ENCODE peak calls at places on chromosomes 6 and 20, in ten cellular contexts. S is left ventricle myocardium inferior, B is prostate gland, Q is neural crest cell, F is PC-9, L is BE2C, I is GM10248, J is SK-N-SH, G is GM20000, M is type B pancreatic cell. C is an unnamed sample.

GRCh38 chr6:33744895-33745546 is 1.7 kb downstream of the IP6K3 start:
- DNase-seq in S (no peak), B (peak; percentile 90), Q (no peak), F (no peak), L (no peak), I (no peak), J (no peak), G (no peak), M (no peak), C (no peak)

GRCh38 chr6:124389127-124389526 is 573.1 kb upstream of the RNF217 start:
- DNase-seq in S (no peak), B (no peak), Q (no peak), F (no peak), L (no peak), I (no peak), J (no peak), G (no peak), M (no peak), C (no peak)

GRCh38 chr6:33958208-33958862 is 154.5 kb upstream of the MLN start:
- DNase-seq in S (no peak), B (no peak), Q (no peak), F (no peak), L (peak; percentile 58), I (no peak), J (peak; percentile 56), G (no peak), M (no peak), C (no peak)

GRCh38 chr6:134480593-134480992 is 162.7 kb upstream of the SGK1 start:
- DNase-seq in S (no peak), B (peak; percentile 56), Q (no peak), F (no peak), L (no peak), I (no peak), J (no peak), G (no peak), M (no peak), C (no peak)

GRCh38 chr20:64112691-64113443 is 5.5 kb upstream of the NPBWR2 start:
- DNase-seq in S (peak; percentile 4), B (no peak), Q (no peak), F (no peak), L (no peak), I (no peak), J (peak; percentile 16), G (no peak), M (no peak), C (peak; percentile 28)

GRCh38 chr6:7587631-7588100 is 2.3 kb upstream of the SNRNP48 start:
- DNase-seq in S (no peak), B (no peak), Q (no peak), F (no peak), L (no peak), I (no peak), J (no peak), G (no peak), M (no peak), C (no peak)

GRCh38 chr6:150894935-150895686 is 29.6 kb downstream of the MTHFD1L start:
- DNase-seq in S (no peak), B (no peak), Q (no peak), F (peak; percentile 47), L (peak; percentile 76), I (peak; percentile 45), J (peak; percentile 78), G (peak; percentile 38), M (no peak), C (no peak)

GRCh38 chr20:24693466-24694156 is 224.2 kb downstream of the SYNDIG1 start:
- DNase-seq in S (no peak), B (no peak), Q (no peak), F (no peak), L (no peak), I (no peak), J (peak; percentile 8), G (no peak), M (peak; percentile 51), C (no peak)

GRCh38 chr6:78243519-78243918 is 590.7 kb downstream of the MEI4 start:
- DNase-seq in S (no peak), B (no peak), Q (no peak), F (peak; percentile 5), L (peak; percentile 58), I (no peak), J (peak; percentile 1), G (no peak), M (no peak), C (no peak)

GRCh38 chr6:5730586-5731263 is 276.0 kb downstream of the NRN1 start:
- DNase-seq in S (no peak), B (no peak), Q (no peak), F (no peak), L (no peak), I (no peak), J (no peak), G (no peak), M (no peak), C (no peak)

GRCh38 chr6:159378361-159378760 is 209.2 kb downstream of the FNDC1 start:
- DNase-seq in S (no peak), B (no peak), Q (no peak), F (no peak), L (no peak), I (no peak), J (no peak), G (no peak), M (no peak), C (no peak)

GRCh38 chr6:82611751-82612150 is 248.1 kb downstream of the TPBG start:
- DNase-seq in S (no peak), B (no peak), Q (no peak), F (no peak), L (no peak), I (no peak), J (no peak), G (no peak), M (no peak), C (no peak)

GRCh38 chr6:82614518-82614917 is 250.9 kb downstream of the TPBG start:
- DNase-seq in S (no peak), B (no peak), Q (no peak), F (no peak), L (no peak), I (no peak), J (no peak), G (no peak), M (no peak), C (no peak)

GRCh38 chr6:82608777-82609176 is 245.2 kb downstream of the TPBG start:
- DNase-seq in S (no peak), B (no peak), Q (no peak), F (no peak), L (no peak), I (no peak), J (no peak), G (no peak), M (no peak), C (no peak)

GRCh38 chr6:82616386-82617028 is 252.9 kb downstream of the TPBG start:
- DNase-seq in S (no peak), B (no peak), Q (no peak), F (no peak), L (no peak), I (no peak), J (no peak), G (no peak), M (no peak), C (no peak)

GRCh38 chr6:82612475-82612874 is 248.9 kb downstream of the TPBG start:
- DNase-seq in S (no peak), B (no peak), Q (no peak), F (no peak), L (no peak), I (no peak), J (no peak), G (no peak), M (no peak), C (no peak)
- TF ChIP-seq CTCF in S (no peak), B (no peak), Q (no peak), F (no peak), L (no peak), I (no peak), J (no peak), G (no peak), M (no peak), C (no peak)

GRCh38 chr20:15742627-15743026 is 830.6 kb downstream of the KIF16B start:
- DNase-seq in S (no peak), B (no peak), Q (no peak), F (no peak), L (no peak), I (no peak), J (no peak), G (no peak), M (no peak), C (no peak)
- TF ChIP-seq CTCF in S (no peak), B (no peak), Q (no peak), F (no peak), L (no peak), I (no peak), J (no peak), G (no peak), M (no peak), C (no peak)

GRCh38 chr20:33076662-33077398 is 2.6 kb upstream of the BPIFB4 start:
- DNase-seq in S (no peak), B (no peak), Q (no peak), F (no peak), L (no peak), I (no peak), J (no peak), G (no peak), M (no peak), C (no peak)
- TF ChIP-seq CTCF in S (peak; percentile 37), B (peak; percentile 39), Q (peak; percentile 43), F (peak; percentile 59), L (no peak), I (peak; percentile 4), J (peak; percentile 36), G (peak; percentile 5), M (no peak), C (no peak)

GRCh38 chr6:31114970-31115849 is 610 bp downstream of the PSORS1C1 start:
- DNase-seq in S (no peak), B (peak; percentile 43), Q (no peak), F (peak; percentile 56), L (no peak), I (no peak), J (no peak), G (no peak), M (no peak), C (no peak)
- TF ChIP-seq CTCF in S (peak; percentile 34), B (no peak), Q (no peak), F (peak; percentile 55), L (no peak), I (no peak), J (peak; percentile 61), G (no peak), M (no peak), C (no peak)

GRCh38 chr6:140669321-140669720 is 1294.9 kb upstream of the CITED2 start:
- DNase-seq in S (no peak), B (no peak), Q (no peak), F (no peak), L (no peak), I (no peak), J (no peak), G (no peak), M (no peak), C (no peak)

GRCh38 chr6:140670013-140670412 is 1295.6 kb upstream of the CITED2 start:
- DNase-seq in S (no peak), B (no peak), Q (no peak), F (no peak), L (no peak), I (no peak), J (no peak), G (no peak), M (no peak), C (no peak)

DNA sequence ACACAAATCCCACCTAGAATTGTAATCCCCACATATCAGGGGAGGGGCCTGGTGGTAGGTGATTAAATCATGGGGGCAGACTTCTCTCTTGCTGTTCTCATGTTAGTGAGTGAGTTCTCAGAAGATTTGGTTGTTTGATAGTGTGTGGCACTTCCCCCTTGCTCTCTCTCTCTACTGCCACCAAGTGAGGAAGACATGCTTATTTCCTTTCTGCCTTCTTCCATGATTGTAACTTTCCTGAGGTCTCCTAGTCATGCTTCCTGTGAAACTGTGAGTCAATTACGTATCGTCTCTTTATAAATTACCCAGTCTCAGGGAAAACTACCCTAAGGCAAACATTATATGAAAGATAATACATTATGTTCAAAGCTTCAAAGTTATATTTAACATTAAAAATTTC is 1297.5 kb upstream of the CITED2 start:
- DNase-seq in S (no peak), B (no peak), Q (no peak), F (no peak), L (no peak), I (no peak), J (no peak), G (no peak), M (no peak), C (no peak)
- TF ChIP-seq CTCF in S (no peak), B (no peak), Q (peak; percentile 33), F (no peak), L (no peak), I (peak; percentile 14), J (no peak), G (no peak), M (no peak), C (no peak)